ENCODE peak calls at places on chromosomes 6 and 20, in six cellular contexts. H is left lung, N is ovary, C is right lobe of liver, R is mesenchymal stem cell, G is stomach. D is an unnamed sample. For H3K4me1, the result is how much of the 10 kb centered on the place peaks cover.

GRCh38 chr6:72699142-72699541 is 77.3 kb downstream of the KCNQ5 start:
- DNase-seq in G (no peak), H (no peak), R (no peak), C (no peak), N (no peak), D (no peak)

GRCh38 chr6:126614642-126615504 is 275.0 kb downstream of the CENPW start:
- DNase-seq in H (no peak), C (no peak), R (no peak), N (no peak), G (no peak), D (no peak)

GRCh38 chr20:57469418-57470211 is 55.3 kb downstream of the CTCFL start:
- DNase-seq in C (no peak), G (no peak), N (no peak), H (no peak), R (no peak), D (no peak)

GRCh38 chr6:100664274-100665040 is 199.7 kb upstream of the SIM1 start:
- DNase-seq in C (no peak), H (no peak), N (no peak), G (no peak), R (peak), D (no peak)

GRCh38 chr6:170291271-170292110 is 613 bp upstream of the DLL1 start:
- DNase-seq in C (peak), R (no peak), H (peak), N (peak), G (peak), D (no peak)

GRCh38 chr6:166381733-166382499 is 824 bp downstream of the MPC1 start:
- DNase-seq in C (peak), N (peak), G (peak), R (peak), H (peak), D (no peak)

GRCh38 chr6:129936329-129937165 is 75.4 kb upstream of the TMEM244 start:
- DNase-seq in G (peak), N (no peak), H (no peak), R (peak), C (peak), D (no peak)

GRCh38 chr20:5073154-5074049 is 46.4 kb downstream of the PCNA start:
- DNase-seq in C (peak), R (peak), G (peak), H (peak), N (peak), D (no peak)

GRCh38 chr20:13265941-13266340 is 44.9 kb downstream of the ISM1 start:
- DNase-seq in N (no peak), H (no peak), C (no peak), R (no peak), G (no peak), D (no peak)

GRCh38 chr6:53411451-53411850 is 62.7 kb upstream of the ELOVL5 start:
- DNase-seq in R (no peak), G (no peak), N (no peak), H (no peak), C (no peak), D (no peak)

GRCh38 chr6:83169511-83169910 is 23.6 kb downstream of the PGM3 start:
- DNase-seq in N (no peak), R (no peak), C (no peak), G (no peak), H (no peak), D (no peak)

GRCh38 chr20:5786930-5787826 is 37.0 kb downstream of the SHLD1 start:
- DNase-seq in N (peak), R (peak), G (no peak), H (no peak), C (no peak), D (no peak)

GRCh38 chr6:12395898-12396297 is 105.7 kb downstream of the EDN1 start:
- DNase-seq in R (no peak), N (no peak), H (no peak), C (no peak), G (no peak), D (no peak)

GRCh38 chr20:40144581-40144980 is 544.5 kb downstream of the MAFB start:
- DNase-seq in G (no peak), H (no peak), N (no peak), R (no peak), C (no peak), D (no peak)

GRCh38 chr6:56770011-56770520 is 127.4 kb upstream of the DST start:
- DNase-seq in H (no peak), C (no peak), R (no peak), N (no peak), G (no peak), D (no peak)

GRCh38 chr20:51341581-51341980 is 200.9 kb downstream of the NFATC2 start:
- DNase-seq in R (peak), G (no peak), N (no peak), H (no peak), C (no peak), D (no peak)

GRCh38 chr20:1758765-1759164 is 101.2 kb upstream of the SIRPG start:
- DNase-seq in R (no peak), N (no peak), G (no peak), H (no peak), C (no peak), D (no peak)

GRCh38 chr6:91716361-91716760 is 1129.5 kb upstream of the MAP3K7 start:
- DNase-seq in G (no peak), N (no peak), C (no peak), H (no peak), R (no peak), D (no peak)

GRCh38 chr6:43828711-43829110 is 58.7 kb downstream of the VEGFA start:
- DNase-seq in H (no peak), G (no peak), R (no peak), C (no peak), N (no peak), D (no peak)

GRCh38 chr20:32909896-32910571 is 51.3 kb downstream of the EFCAB8 start:
- DNase-seq in N (no peak), H (no peak), C (no peak), G (no peak), R (no peak), D (no peak)

GRCh38 chr6:158636778-158637177 is 7.8 kb downstream of the DYNLT1 start:
- DNase-seq in R (no peak), G (no peak), H (no peak), N (no peak), C (peak), D (no peak)

GRCh38 chr6:157020398-157021266 is 243.5 kb downstream of the ARID1B start:
- DNase-seq in C (no peak), H (peak), G (no peak), N (no peak), R (peak), D (peak)

GRCh38 chr20:32606790-32607189 is 21.7 kb upstream of the NOL4L start:
- DNase-seq in N (no peak), C (no peak), R (no peak), G (no peak), H (no peak), D (no peak)

GRCh38 chr20:38290829-38291581 is 13.0 kb upstream of the BPI start:
- DNase-seq in R (peak), N (no peak), H (no peak), C (no peak), G (no peak), D (no peak)

GRCh38 chr6:151425561-151425960 is 26.4 kb downstream of the RMND1 start:
- DNase-seq in R (peak), G (no peak), N (no peak), H (no peak), C (no peak), D (no peak)

GRCh38 chr6:48111143-48111506 is at the start of gene PTCHD4:
- DNase-seq in G (no peak), C (no peak), R (peak), H (no peak), N (no peak), D (no peak)

GRCh38 chr20:354298-354977 is 7.5 kb downstream of the NRSN2 start:
- DNase-seq in R (peak), N (peak), G (peak), H (peak), C (peak), D (peak)

GRCh38 chr20:58406422-58407001 is 17.5 kb downstream of the VAPB start:
- DNase-seq in N (no peak), H (no peak), G (no peak), C (no peak), R (peak), D (no peak)

GRCh38 chr20:34654207-34654744 is 22.6 kb downstream of the PIGU start:
- DNase-seq in H (no peak), G (no peak), C (no peak), N (no peak), R (no peak), D (no peak)

GRCh38 chr6:147448212-147448611 is 60.3 kb upstream of the SAMD5 start:
- DNase-seq in N (no peak), C (no peak), H (no peak), G (peak), R (no peak), D (no peak)

GRCh38 chr6:67393356-67393755 is 1241.7 kb upstream of the ADGRB3 start:
- DNase-seq in G (no peak), R (no peak), N (no peak), H (no peak), C (no peak), D (no peak)

GRCh38 chr20:1901704-1902103 is 6.5 kb downstream of the SIRPA start:
- DNase-seq in N (no peak), G (no peak), R (no peak), H (no peak), C (no peak), D (no peak)

GRCh38 chr6:156250593-156250992 is 526.6 kb upstream of the ARID1B start:
- DNase-seq in G (no peak), R (no peak), N (no peak), H (no peak), C (no peak), D (no peak)

GRCh38 chr20:35721621-35722020 is 20.4 kb downstream of the RBM39 start:
- DNase-seq in H (no peak), R (no peak), C (no peak), N (no peak), G (no peak), D (no peak)

GRCh38 chr20:3174442-3175263 is 1.3 kb upstream of the LZTS3 start:
- DNase-seq in C (no peak), H (no peak), G (no peak), R (peak), N (no peak), D (no peak)

GRCh38 chr6:153183925-153184324 is 52.8 kb upstream of the RGS17 start:
- DNase-seq in R (no peak), G (no peak), C (no peak), N (no peak), H (no peak), D (no peak)
- H3K4me1 ChIP-seq in R (under half), G (under half), C (under half), N (under half), H (under half), D (under half)

DNA sequence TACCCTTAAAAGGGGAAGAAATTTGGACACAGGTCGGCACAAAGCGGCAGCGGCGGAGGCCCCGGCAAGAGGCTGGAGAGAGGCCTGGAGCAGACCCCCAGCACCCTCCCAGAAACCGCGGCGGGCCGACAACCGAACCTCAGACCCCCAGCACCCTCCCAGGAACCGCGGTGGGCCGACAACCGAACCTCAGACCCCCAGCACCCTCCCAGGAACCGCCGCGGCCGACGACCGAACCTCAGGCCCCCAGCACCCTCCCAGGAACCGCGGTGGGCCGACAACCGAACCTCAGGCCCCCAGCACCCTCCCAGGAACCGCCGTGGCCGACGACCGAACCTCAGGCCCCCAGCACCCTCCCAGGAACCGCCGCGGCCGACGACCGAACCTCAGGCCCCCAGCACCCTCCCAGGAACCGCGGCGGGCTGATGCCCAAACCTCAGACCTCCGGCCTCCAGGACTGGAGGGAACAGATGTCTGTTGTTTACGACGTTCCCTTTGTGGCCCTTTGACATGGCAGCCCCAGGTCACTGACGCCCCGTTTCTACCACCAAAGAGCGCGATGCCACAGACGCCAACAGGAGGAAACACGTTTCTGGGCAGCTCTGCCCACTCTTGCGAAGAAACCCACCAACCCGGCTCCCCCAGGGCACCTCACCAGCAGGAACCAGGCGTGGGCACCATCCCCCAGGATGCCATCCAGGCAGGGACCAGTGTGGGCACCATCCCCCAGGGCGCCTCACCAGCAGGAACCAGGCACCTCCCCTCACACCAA is 28.4 kb downstream of the ZBTB46 start:
- DNase-seq in G (no peak), H (no peak), R (no peak), N (no peak), C (no peak), D (no peak)
- H3K27ac ChIP-seq in G (no peak), H (peak), R (no peak), N (no peak), C (no peak), D (no peak)

GRCh38 chr20:10315138-10315537 is 96.5 kb downstream of the SNAP25 start:
- DNase-seq in H (no peak), C (no peak), G (no peak), N (no peak), R (no peak), D (no peak)
- H3K4me1 ChIP-seq in H (under half), C (under half), G (under half), N (under half), R (under half), D (under half)

DNA sequence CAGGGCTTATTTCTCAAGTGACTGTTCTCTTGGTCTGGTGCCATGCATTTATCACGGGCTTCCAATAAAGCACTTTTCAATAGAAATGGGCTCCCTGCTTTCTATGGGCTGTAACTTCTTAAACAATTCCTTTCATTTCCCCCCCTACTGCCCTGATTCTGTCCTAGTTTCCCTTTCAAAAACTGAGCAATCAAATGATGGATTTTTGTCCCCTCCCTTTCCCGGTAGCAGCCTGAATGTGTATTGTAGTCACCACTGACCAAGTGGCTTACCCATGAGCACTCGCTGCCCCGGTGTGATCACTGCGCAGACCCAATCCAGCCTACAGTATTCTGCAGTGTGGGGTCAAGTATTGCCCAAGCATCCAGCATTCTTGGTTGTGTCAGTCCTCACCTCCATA is 13.8 kb downstream of the RPS10 start:
- DNase-seq in N (no peak), C (no peak), G (no peak), R (no peak), H (no peak), D (no peak)
- H3K27ac ChIP-seq in N (no peak), C (no peak), G (no peak), R (no peak), H (no peak), D (no peak)

GRCh38 chr20:17657079-17657825 is 24.8 kb downstream of the RRBP1 start:
- DNase-seq in G (no peak), C (peak), H (no peak), N (no peak), R (no peak), D (no peak)
- H3K4me1 ChIP-seq in G (under half), C (under half), H (under half), N (under half), R (under half), D (under half)

GRCh38 chr6:116405147-116405546 is 34.4 kb downstream of the DSE start:
- DNase-seq in C (no peak), N (no peak), H (no peak), G (no peak), R (no peak), D (no peak)
- H3K27ac ChIP-seq in C (no peak), N (no peak), H (peak), G (peak), R (peak), D (peak)

GRCh38 chr6:978937-979685 is 286.2 kb upstream of the EXOC2 start:
- DNase-seq in C (no peak), N (no peak), H (no peak), G (no peak), R (peak), D (no peak)
- H3K4me1 ChIP-seq in C (under half), N (under half), H (under half), G (under half), R (under half), D (under half)

GRCh38 chr6:1574895-1575212 is 34.9 kb upstream of the FOXC1 start:
- DNase-seq in G (no peak), C (no peak), R (no peak), N (no peak), H (no peak), D (no peak)
- H3K27ac ChIP-seq in G (no peak), C (no peak), R (no peak), N (peak), H (no peak), D (no peak)

DNA sequence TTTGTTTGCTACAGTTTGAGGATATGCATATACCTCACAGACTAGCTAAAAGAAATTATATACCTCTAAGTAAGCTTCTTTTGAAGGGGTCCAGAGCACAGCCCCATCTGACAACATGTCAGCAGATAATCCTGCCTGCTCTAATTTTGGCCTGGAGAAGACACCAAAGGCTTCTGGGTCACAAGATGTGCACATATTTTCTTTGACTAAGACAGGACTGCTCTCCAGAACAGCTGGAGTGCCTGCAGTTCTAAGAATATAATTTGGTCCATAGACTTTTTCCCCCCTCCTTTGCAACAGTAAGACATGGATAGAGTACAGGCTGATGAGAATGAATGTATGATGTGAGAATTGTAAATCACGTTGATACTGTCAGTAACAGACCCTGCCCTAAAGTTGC is 107.9 kb upstream of the KCNK16 start:
- DNase-seq in C (no peak), N (no peak), G (no peak), H (no peak), R (no peak), D (no peak)
- H3K4me1 ChIP-seq in C (under half), N (under half), G (under half), H (under half), R (under half), D (under half)